ENCODE peak calls at places on chromosomes 13 and 19, in four cellular contexts. L, D, U and Z are unnamed samples.

GRCh38 chr19:35427187-35427586 is 20.9 kb upstream of the FFAR2 start:
- DNase-seq in L (no peak), U (no peak), D (no peak), Z (no peak)

GRCh38 chr13:47611664-47612288 is 389.3 kb downstream of the SUCLA2 start:
- DNase-seq in U (no peak), L (no peak), D (no peak), Z (no peak)

GRCh38 chr13:35898041-35898440 is 233.1 kb downstream of the DCLK1 start:
- DNase-seq in D (no peak), L (no peak), U (no peak), Z (no peak)

GRCh38 chr19:1650627-1651009 is 1.8 kb downstream of the TCF3 start:
- DNase-seq in D (no peak), U (peak), L (no peak), Z (peak)

GRCh38 chr19:10499550-10500246 is 3.5 kb downstream of the KEAP1 start:
- DNase-seq in L (no peak), U (no peak), D (no peak), Z (no peak)

GRCh38 chr13:22154041-22154440 is 483.2 kb downstream of the FGF9 start:
- DNase-seq in U (no peak), D (no peak), L (no peak), Z (no peak)

GRCh38 chr19:46456930-46457329 is 14.4 kb downstream of the PNMA8A start:
- DNase-seq in U (no peak), D (no peak), L (no peak), Z (no peak)

GRCh38 chr19:53927745-53928144 is 18.7 kb downstream of the CACNG7 start:
- DNase-seq in L (no peak), U (peak), D (no peak), Z (peak)

GRCh38 chr13:20519887-20520286 is 5.8 kb downstream of the CRYL1 start:
- DNase-seq in D (no peak), U (no peak), L (no peak), Z (no peak)

GRCh38 chr13:110125157-110125556 is 181.8 kb downstream of the COL4A1 start:
- DNase-seq in L (no peak), D (no peak), U (no peak), Z (no peak)

GRCh38 chr19:8115805-8116396 is 33.5 kb downstream of the FBN3 start:
- DNase-seq in L (no peak), U (no peak), D (no peak), Z (no peak)

DNA sequence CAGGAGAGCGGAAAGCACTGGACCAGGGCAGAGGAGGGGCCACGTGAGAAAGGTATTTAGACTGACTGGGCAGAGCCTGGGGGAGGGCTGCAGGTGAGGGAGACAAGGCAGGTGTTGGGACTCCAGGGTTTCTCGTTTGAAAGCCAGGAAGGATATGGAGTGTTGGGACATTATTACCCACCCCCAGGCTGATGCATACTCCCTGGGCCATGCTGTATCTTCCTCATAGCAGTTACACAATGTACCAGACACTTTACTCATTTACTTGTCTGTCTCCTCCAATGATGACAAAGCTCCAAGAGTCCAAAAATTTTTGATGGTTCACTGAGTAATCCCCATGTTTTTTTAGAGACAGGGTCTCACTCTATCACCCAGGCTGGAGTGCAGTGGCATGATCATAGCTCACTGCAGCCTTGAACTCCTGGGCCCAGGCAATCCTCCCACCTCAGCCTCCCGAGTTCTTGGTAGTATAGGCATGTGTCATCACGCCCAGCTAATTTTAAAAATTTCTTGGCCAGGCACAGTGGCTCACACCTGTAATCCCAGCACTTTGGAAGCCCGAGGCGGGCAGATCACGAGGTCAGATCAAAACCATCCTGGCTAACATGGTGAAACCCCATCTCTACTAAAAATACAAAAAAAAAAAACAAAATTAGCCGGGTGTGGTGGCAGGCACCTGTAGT is 2.2 kb downstream of the TRAPPC6A start:
- DNase-seq in U (no peak), D (no peak), L (no peak), Z (no peak)
- H3K4me3 ChIP-seq in U (no peak), D (no peak), L (no peak), Z (no peak)

DNA sequence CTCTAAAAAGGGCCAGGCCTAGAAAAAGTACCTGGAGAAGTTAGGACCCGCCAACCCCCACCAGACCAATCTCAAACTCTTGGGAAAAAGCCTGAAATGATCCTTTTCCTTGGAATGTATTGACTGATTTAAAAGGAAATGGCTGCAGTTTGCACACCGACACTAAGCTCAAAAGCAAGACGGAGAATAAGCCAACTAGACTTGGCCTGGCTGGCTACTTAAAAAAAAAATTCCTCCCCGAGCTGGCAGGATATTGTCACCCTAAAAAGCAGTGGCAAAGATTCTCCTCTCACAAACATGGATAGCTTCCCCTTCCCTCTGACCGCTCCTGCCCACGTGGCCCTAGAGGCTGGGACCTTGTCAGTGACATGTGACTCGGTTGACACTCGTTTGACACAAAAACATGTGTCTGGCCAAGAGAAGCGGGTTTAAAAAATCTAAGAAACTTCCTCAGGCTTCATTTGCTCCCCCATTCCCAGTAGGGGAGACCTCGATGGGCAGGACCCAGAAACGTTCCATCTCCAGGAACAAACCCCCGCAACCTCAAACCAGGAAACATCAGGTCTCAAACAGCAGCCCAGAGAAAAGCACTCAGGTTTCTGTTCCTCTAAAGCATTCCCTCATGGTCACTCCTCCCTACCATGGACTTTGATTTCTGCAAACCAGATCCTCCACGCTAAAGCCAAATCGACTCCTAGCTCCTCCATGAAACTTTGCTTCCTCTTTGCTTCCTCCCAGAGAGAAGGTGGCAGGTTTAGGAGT is 1.3 kb downstream of the RFX1 start:
- DNase-seq in L (no peak), U (peak), D (peak), Z (no peak)
- H3K4me3 ChIP-seq in L (no peak), U (peak), D (peak), Z (peak)

GRCh38 chr13:30698488-30699005 is 36.8 kb upstream of the ALOX5AP start:
- DNase-seq in U (no peak), D (no peak), L (no peak), Z (no peak)
- H3K4me3 ChIP-seq in U (no peak), D (no peak), L (no peak), Z (no peak)

GRCh38 chr13:48819376-48819775 is 156.3 kb upstream of the FNDC3A start:
- DNase-seq in L (no peak), D (no peak), U (no peak), Z (no peak)

GRCh38 chr13:48816696-48817095 is 159.0 kb upstream of the FNDC3A start:
- DNase-seq in D (no peak), L (no peak), U (no peak), Z (no peak)

GRCh38 chr13:48819889-48820288 is 155.8 kb upstream of the FNDC3A start:
- DNase-seq in L (no peak), U (no peak), D (no peak), Z (no peak)

GRCh38 chr13:48817166-48817802 is 158.4 kb upstream of the FNDC3A start:
- DNase-seq in U (no peak), D (no peak), L (no peak), Z (no peak)

DNA sequence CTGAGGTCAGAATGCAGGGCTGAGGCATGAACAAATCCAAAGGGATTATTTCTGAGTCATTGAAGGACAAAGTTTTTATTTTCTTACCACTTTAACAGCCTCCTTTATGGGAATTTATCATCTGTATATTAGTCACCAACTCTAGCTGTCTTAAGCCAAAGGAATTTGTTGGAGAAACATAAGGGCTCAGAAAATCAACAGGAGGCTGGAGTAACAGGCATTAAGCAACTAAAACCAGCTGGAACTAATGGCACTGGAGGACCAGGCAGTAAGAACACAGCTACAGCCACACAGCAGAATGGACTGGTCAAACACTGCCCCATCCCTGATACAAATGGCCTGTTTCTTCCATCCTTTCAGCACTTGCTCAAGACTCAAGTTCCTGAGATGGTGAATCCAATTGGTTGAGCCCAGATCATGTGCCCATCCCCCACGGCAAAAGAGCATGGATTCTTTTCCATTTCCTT is 157.2 kb upstream of the FNDC3A start:
- DNase-seq in D (no peak), U (no peak), L (no peak), Z (no peak)
- H3K4me3 ChIP-seq in D (no peak), U (no peak), L (no peak), Z (no peak)